ENCODE peak calls at places on chromosomes 13 and 19, in four cellular contexts. R, M, D and Z are unnamed samples. For H3K4me1, the result is how much of the 10 kb centered on the place peaks cover.

GRCh38 chr19:4870025-4870700 is 2.7 kb upstream of the PLIN3 start:
- DNase-seq in R (peak), M (no peak), D (peak), Z (peak)

GRCh38 chr19:46218160-46218559 is 11.4 kb upstream of the IGFL1 start:
- DNase-seq in R (no peak), M (peak), D (no peak), Z (no peak)

GRCh38 chr19:35736913-35737886 is 5.1 kb downstream of the IGFLR1 start:
- DNase-seq in R (peak), M (no peak), D (no peak), Z (no peak)

GRCh38 chr19:56372281-56372680 is 21.1 kb downstream of the ZNF582 start:
- DNase-seq in R (no peak), M (no peak), D (no peak), Z (no peak)

GRCh38 chr13:29908411-29908810 is 58.0 kb upstream of the UBL3 start:
- DNase-seq in R (no peak), M (no peak), D (no peak), Z (no peak)

GRCh38 chr19:40411125-40411842 is 1.9 kb downstream of the PRX start:
- DNase-seq in R (no peak), M (no peak), D (no peak), Z (no peak)

GRCh38 chr13:112442483-112443090 is 66.4 kb downstream of the SPACA7 start:
- DNase-seq in R (peak), M (no peak), D (peak), Z (peak)

GRCh38 chr13:113951246-113951999 is 22.5 kb downstream of the C13orf46 start:
- DNase-seq in R (peak), M (peak), D (peak), Z (peak)

GRCh38 chr13:40779049-40779448 is 8.1 kb upstream of the MRPS31 start:
- DNase-seq in R (no peak), M (no peak), D (no peak), Z (peak)

GRCh38 chr13:23674795-23675640 is 104.8 kb downstream of the TNFRSF19 start:
- DNase-seq in R (no peak), M (no peak), D (no peak), Z (no peak)

GRCh38 chr13:19153782-19154450 is 27.7 kb downstream of the TUBA3C start:
- DNase-seq in R (no peak), M (no peak), D (no peak), Z (no peak)

GRCh38 chr13:28140433-28141125 is 2.2 kb downstream of the PAN3 start:
- DNase-seq in R (no peak), M (no peak), D (no peak), Z (no peak)

GRCh38 chr19:50203281-50204080 is at the start of gene MYH14:
- DNase-seq in R (peak), M (peak), D (peak), Z (peak)

GRCh38 chr19:18626906-18627305 is 9.9 kb upstream of the KLHL26 start:
- DNase-seq in R (no peak), M (no peak), D (no peak), Z (no peak)

GRCh38 chr19:48480151-48480475 is 10.9 kb downstream of the CYTH2 start:
- DNase-seq in R (peak), M (no peak), D (no peak), Z (peak)

GRCh38 chr13:110014719-110015118 is 228.3 kb upstream of the IRS2 start:
- DNase-seq in R (no peak), M (no peak), D (no peak), Z (no peak)

GRCh38 chr13:30806784-30807183 is 71.4 kb downstream of the ALOX5AP start:
- DNase-seq in R (no peak), M (peak), D (no peak), Z (no peak)

GRCh38 chr13:48739346-48740037 is 85.8 kb downstream of the CYSLTR2 start:
- DNase-seq in R (no peak), M (no peak), D (no peak), Z (no peak)

GRCh38 chr19:39078436-39079200 is 5.5 kb upstream of the ACP7 start:
- DNase-seq in R (no peak), M (no peak), D (no peak), Z (no peak)

GRCh38 chr13:97440598-97440997 is 6.6 kb downstream of the RAP2A start:
- DNase-seq in R (no peak), M (no peak), D (no peak), Z (no peak)

GRCh38 chr19:4088975-4089374 is 22.3 kb upstream of the ZBTB7A start:
- DNase-seq in R (no peak), M (no peak), D (no peak), Z (no peak)

GRCh38 chr19:5891938-5892771 is 11.4 kb downstream of the NDUFA11 start:
- DNase-seq in R (no peak), M (peak), D (no peak), Z (no peak)

GRCh38 chr13:48653074-48654054 is at the start of gene CYSLTR2:
- DNase-seq in R (no peak), M (peak), D (no peak), Z (no peak)

GRCh38 chr13:114279146-114279545 is 2.3 kb upstream of the UPF3A start:
- DNase-seq in R (no peak), M (no peak), D (no peak), Z (no peak)

GRCh38 chr19:29966594-29967249 is 24.7 kb downstream of the URI1 start:
- DNase-seq in R (no peak), M (peak), D (no peak), Z (no peak)

GRCh38 chr19:33794578-33795369 is 1.9 kb upstream of the KCTD15 start:
- DNase-seq in R (peak), M (no peak), D (no peak), Z (no peak)

GRCh38 chr19:7874080-7874856 is at the start of gene PRR36:
- DNase-seq in R (no peak), M (peak), D (peak), Z (no peak)

GRCh38 chr19:44642375-44642774 is 1.3 kb upstream of the PVR start:
- DNase-seq in R (no peak), M (no peak), D (no peak), Z (no peak)

GRCh38 chr19:44640518-44640917 is 3.2 kb upstream of the PVR start:
- DNase-seq in R (no peak), M (no peak), D (no peak), Z (no peak)

GRCh38 chr19:44641866-44642265 is 1.8 kb upstream of the PVR start:
- DNase-seq in R (no peak), M (no peak), D (no peak), Z (no peak)

GRCh38 chr19:44643605-44644390 is at the start of gene PVR:
- DNase-seq in R (peak), M (peak), D (peak), Z (peak)

DNA sequence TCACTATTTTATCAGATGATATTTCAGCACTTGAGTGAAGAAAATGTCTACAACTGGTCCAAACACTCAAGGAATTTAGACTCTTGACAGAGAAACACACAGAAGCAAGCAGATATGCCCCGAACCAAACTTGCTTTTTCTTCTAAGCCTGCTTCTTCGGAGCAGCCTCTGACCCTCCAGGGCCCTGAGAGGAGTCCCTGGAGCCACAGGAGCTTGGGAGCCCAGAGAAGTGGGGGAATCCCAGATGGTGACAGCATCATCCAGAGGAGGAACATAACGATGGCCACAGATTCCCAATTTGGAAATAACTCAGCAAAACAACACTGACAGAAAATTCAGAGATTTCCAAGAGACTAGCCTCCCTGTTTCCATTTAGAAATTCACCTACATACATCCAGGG is 2.2 kb upstream of the PVR start:
- DNase-seq in R (no peak), M (no peak), D (no peak), Z (no peak)
- H3K4me1 ChIP-seq in R (under half), M (under half), D (under half), Z (under half)

DNA sequence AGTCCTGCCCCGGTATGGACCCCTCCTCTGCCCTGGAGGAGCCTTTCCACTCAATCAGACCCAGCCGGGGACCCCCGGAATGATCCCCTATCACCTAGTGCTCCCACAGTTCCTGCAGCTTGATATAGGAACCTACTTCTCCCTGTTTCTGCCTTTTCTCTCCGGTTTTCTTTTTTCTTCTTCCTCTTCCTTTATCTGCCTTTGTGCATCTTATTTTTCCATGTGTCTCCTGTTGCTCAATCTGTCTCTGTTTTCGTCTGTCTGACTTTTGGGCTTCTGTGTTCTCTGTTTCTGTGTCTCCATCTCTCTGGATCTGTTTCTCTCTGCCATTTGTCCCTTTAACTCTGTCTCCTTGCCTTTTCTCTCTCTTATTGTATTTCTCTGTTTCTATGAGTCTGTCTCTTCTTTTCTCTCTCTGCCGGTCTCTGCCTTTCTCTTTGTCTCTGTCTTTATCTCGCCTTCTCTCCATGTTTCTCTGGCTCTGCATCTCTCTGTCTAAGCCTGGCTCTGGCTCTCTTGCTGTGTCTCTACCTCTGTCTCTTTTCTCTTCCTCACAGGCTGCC is 10.0 kb downstream of the MEGF8 start:
- DNase-seq in R (no peak), M (no peak), D (no peak), Z (no peak)
- H3K4me1 ChIP-seq in R (under half), M (under half), D (under half), Z (under half)

GRCh38 chr19:10764340-10764894 is 46.5 kb downstream of the DNM2 start:
- DNase-seq in R (no peak), M (peak), D (no peak), Z (no peak)

GRCh38 chr19:10768369-10768768 is 50.5 kb downstream of the DNM2 start:
- DNase-seq in R (no peak), M (no peak), D (no peak), Z (no peak)

GRCh38 chr19:10767726-10768125 is 49.8 kb downstream of the DNM2 start:
- DNase-seq in R (no peak), M (no peak), D (no peak), Z (no peak)

GRCh38 chr19:10766681-10767201 is 48.9 kb downstream of the DNM2 start:
- DNase-seq in R (peak), M (no peak), D (no peak), Z (no peak)

DNA sequence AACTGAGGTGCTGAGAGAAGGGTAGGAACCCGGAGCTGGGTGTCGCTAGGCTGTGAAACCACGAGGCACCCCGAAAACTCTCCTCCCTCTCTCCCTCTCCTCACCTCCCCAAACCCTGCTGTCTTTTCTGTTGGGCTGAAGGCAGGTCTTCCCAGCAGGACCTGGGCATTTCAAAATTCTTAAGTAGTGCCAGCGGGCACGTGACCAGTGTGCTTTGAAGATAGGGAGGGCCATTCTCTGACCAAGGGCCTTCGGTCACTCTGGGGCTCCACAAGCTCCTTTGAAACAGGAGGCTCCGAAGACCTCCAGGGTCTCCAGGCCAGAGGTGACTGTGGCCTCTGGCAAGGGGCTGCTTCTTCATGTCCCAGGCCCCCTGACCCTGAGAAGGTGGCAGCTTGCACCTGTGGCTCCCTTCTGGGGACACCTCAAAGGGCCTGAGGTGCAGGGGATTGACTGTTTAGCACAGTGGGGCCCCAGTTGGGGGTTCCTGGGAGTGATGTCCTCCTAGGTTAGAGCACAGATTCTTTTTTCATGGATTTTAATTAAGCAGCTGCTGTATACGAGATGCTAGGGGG is 48.3 kb downstream of the DNM2 start:
- DNase-seq in R (no peak), M (no peak), D (peak), Z (no peak)
- H3K4me1 ChIP-seq in R (under half), M (under half), D (under half), Z (under half)

GRCh38 chr13:33204130-33204927 is 81.2 kb downstream of the STARD13 start:
- DNase-seq in R (peak), M (no peak), D (no peak), Z (peak)

GRCh38 chr13:33205224-33205623 is 80.3 kb downstream of the STARD13 start:
- DNase-seq in R (no peak), M (no peak), D (no peak), Z (no peak)

GRCh38 chr13:33206425-33206824 is 79.1 kb downstream of the STARD13 start:
- DNase-seq in R (no peak), M (no peak), D (no peak), Z (no peak)

GRCh38 chr13:33206945-33207615 is 78.5 kb downstream of the STARD13 start:
- DNase-seq in R (no peak), M (no peak), D (no peak), Z (no peak)

DNA sequence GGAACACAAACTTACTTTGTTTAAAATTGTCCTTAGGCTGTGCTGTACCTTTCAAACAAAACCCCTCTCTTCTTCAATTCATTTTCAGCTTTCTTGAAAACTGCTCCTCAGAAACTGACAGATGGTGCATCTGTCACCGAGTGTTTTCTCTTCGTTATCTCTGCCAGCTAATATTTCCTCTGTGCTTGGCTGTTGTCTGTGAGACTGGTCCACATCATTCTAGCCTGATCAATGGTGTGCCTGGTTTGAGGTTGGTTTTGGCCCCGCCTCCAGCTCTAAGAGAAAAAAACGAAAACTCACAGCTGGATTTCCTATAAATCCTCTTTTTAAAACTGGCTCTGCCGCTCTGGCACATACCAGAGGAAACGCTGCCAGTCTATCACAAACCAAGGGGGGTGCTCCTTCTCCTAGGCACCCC is 79.7 kb downstream of the STARD13 start:
- DNase-seq in R (no peak), M (no peak), D (no peak), Z (no peak)
- H3K4me1 ChIP-seq in R (under half), M (under half), D (under half), Z (under half)

GRCh38 chr13:99285432-99286182 is 21.6 kb downstream of the GPR183 start:
- DNase-seq in R (no peak), M (peak), D (no peak), Z (no peak)
- H3K4me1 ChIP-seq in R (under half), M (under half), D (under half), Z (under half)

GRCh38 chr13:59360108-59360507 is 803.6 kb downstream of the DIAPH3 start:
- DNase-seq in R (no peak), M (no peak), D (no peak), Z (no peak)
- H3K4me1 ChIP-seq in R (under half), M (under half), D (under half), Z (under half)

DNA sequence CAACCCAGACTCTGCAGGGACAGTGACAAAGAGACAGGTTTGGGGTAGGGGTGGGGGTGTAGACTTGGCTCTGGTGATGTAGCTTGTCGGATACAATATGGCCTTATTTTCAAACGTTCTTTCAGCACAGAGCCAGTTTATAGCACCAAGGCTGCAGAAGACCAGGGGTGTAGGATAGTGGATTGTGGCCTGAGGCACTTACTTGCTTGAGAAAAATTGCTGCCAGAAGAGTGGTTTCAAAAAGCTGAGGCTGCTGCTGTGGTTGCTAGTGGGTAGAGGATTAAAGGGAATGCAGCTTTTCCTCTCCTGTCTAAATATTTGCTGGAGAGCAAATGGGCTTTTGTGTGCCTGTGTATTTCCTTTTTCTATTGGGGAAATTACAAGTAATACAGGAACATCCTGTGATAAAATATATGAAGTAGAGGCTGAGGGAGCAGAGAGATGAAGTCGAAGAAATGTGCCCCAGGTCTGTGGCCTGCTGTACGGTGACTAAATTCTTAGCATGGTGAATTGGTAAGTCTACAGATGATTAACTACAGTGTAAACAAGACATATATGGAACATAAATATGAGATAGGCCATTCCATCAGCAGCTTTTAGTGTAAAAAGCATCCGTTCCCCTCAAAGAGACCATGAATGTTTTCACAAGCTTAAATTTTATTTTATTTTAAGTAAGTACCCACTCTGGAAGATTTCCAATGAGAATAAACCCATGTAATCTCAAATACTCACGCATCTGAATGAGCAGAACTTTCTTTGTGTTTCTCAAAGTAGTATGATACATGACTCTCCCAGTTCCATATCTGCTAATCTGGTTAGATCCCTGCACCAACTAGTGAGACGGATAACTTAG is 112.9 kb downstream of the LRCH1 start:
- DNase-seq in R (no peak), M (no peak), D (no peak), Z (no peak)
- H3K4me1 ChIP-seq in R (under half), M (half or more), D (under half), Z (under half)